ENCODE peak calls at places on chromosome 1, in seven cellular contexts. U, A, R, J, Q, Y and D are unnamed samples.

GRCh38 chr1:14655386-14655785 is 56.9 kb downstream of the KAZN start:
- DNase-seq in Q (no peak), J (no peak), A (no peak), R (no peak), Y (no peak), U (no peak), D (no peak)

GRCh38 chr1:228463559-228464455 is 23.4 kb upstream of the RNF187 start:
- DNase-seq in A (no peak), Y (peak; percentile 57), R (peak; percentile 48), U (peak; percentile 37), Q (no peak), J (peak; percentile 51), D (no peak)

GRCh38 chr1:53183277-53183990 is 13.2 kb upstream of the CPT2 start:
- DNase-seq in R (no peak), A (no peak), U (peak; percentile 94), Q (no peak), Y (no peak), J (no peak), D (no peak)

GRCh38 chr1:153945795-153946621 is 510 bp downstream of the DENND4B start:
- DNase-seq in R (peak; percentile 84), J (peak; percentile 51), A (peak; percentile 55), U (peak; percentile 93), Q (peak; percentile 79), Y (no peak), D (no peak)

GRCh38 chr1:186871784-186872183 is 43.0 kb downstream of the PLA2G4A start:
- DNase-seq in Q (no peak), Y (no peak), U (no peak), J (no peak), A (no peak), R (peak; percentile 16), D (no peak)

GRCh38 chr1:224333309-224333926 is 3.4 kb upstream of the NVL start:
- DNase-seq in U (no peak), R (peak; percentile 35), Y (peak; percentile 53), A (no peak), J (peak; percentile 58), Q (peak; percentile 41), D (no peak)

GRCh38 chr1:33635336-33636012 is 163.0 kb downstream of the ZSCAN20 start:
- DNase-seq in R (peak; percentile 41), Q (no peak), Y (no peak), A (no peak), U (no peak), J (no peak), D (no peak)

GRCh38 chr1:234656070-234656875 is 46.3 kb upstream of the IRF2BP2 start:
- DNase-seq in Y (no peak), A (no peak), U (no peak), Q (no peak), R (no peak), J (peak; percentile 29), D (no peak)

GRCh38 chr1:157304271-157304670 is 166.1 kb upstream of the ETV3 start:
- DNase-seq in A (no peak), J (no peak), R (no peak), U (no peak), Q (no peak), Y (no peak), D (no peak)

GRCh38 chr1:6635910-6636760 is 11.5 kb downstream of the THAP3 start:
- DNase-seq in U (no peak), J (no peak), Y (no peak), A (no peak), R (no peak), Q (peak; percentile 52), D (no peak)

GRCh38 chr1:7992885-7993284 is 31.4 kb downstream of the PARK7 start:
- DNase-seq in Q (no peak), J (no peak), U (no peak), Y (no peak), R (no peak), A (no peak), D (no peak)

GRCh38 chr1:207243756-207244408 is 77.6 kb upstream of the CD55 start:
- DNase-seq in U (no peak), J (no peak), R (no peak), Y (no peak), Q (no peak), A (no peak), D (no peak)

GRCh38 chr1:89759036-89759435 is 61.8 kb upstream of the LRRC8D start:
- DNase-seq in J (no peak), Y (no peak), Q (no peak), U (no peak), A (no peak), R (no peak), D (no peak)

GRCh38 chr1:76330993-76331603 is 256.6 kb downstream of the ST6GALNAC3 start:
- DNase-seq in Y (peak; percentile 10), Q (peak; percentile 11), R (peak; percentile 59), U (no peak), A (peak; percentile 20), J (peak; percentile 64), D (peak; percentile 74)

GRCh38 chr1:236025836-236026235 is 39.1 kb downstream of the NID1 start:
- DNase-seq in Y (no peak), U (no peak), R (no peak), Q (no peak), A (no peak), J (no peak), D (no peak)

GRCh38 chr1:171226757-171227370 is 21.4 kb upstream of the FMO1 start:
- DNase-seq in Q (peak; percentile 51), R (peak; percentile 67), Y (no peak), A (no peak), U (peak; percentile 59), J (peak; percentile 77), D (no peak)

GRCh38 chr1:91582431-91582921 is 81.8 kb downstream of the CDC7 start:
- DNase-seq in A (no peak), R (no peak), Y (peak; percentile 56), U (no peak), Q (peak; percentile 75), J (peak; percentile 48), D (peak; percentile 98)

GRCh38 chr1:112504002-112504401 is 4.8 kb upstream of the WNT2B start:
- DNase-seq in U (no peak), A (no peak), Q (no peak), Y (no peak), J (no peak), R (no peak), D (no peak)

GRCh38 chr1:86621286-86621685 is 74.4 kb downstream of the CLCA4 start:
- DNase-seq in Q (no peak), A (no peak), U (no peak), Y (no peak), R (no peak), J (no peak), D (no peak)

GRCh38 chr1:225533238-225533637 is 105.4 kb upstream of the LBR start:
- DNase-seq in J (no peak), Q (no peak), U (no peak), R (no peak), A (no peak), Y (no peak), D (no peak)

GRCh38 chr1:87810166-87810565 is 481.5 kb downstream of the LMO4 start:
- DNase-seq in U (no peak), A (no peak), Y (no peak), R (no peak), Q (no peak), J (no peak), D (no peak)

GRCh38 chr1:29508458-29509107 is 272.3 kb downstream of the PTPRU start:
- DNase-seq in J (no peak), U (no peak), Q (no peak), Y (no peak), R (no peak), A (no peak), D (no peak)

GRCh38 chr1:71641013-71641412 is 560.2 kb upstream of the ZRANB2 start:
- DNase-seq in A (no peak), Y (no peak), U (no peak), J (no peak), R (no peak), Q (no peak), D (no peak)

GRCh38 chr1:47752048-47752451 is 245.1 kb downstream of the TRABD2B start:
- DNase-seq in Y (no peak), Q (no peak), A (no peak), J (no peak), R (peak; percentile 13), U (no peak), D (no peak)

GRCh38 chr1:24551910-24552571 is 3.8 kb upstream of the NCMAP start:
- DNase-seq in Y (no peak), A (no peak), J (no peak), U (peak; percentile 64), Q (no peak), R (no peak), D (no peak)

GRCh38 chr1:168637350-168637991 is 61.1 kb downstream of the XCL1 start:
- DNase-seq in U (no peak), A (no peak), Y (no peak), Q (no peak), J (peak; percentile 71), R (peak; percentile 48), D (no peak)

GRCh38 chr1:154474802-154475201 is 27.2 kb upstream of the TDRD10 start:
- DNase-seq in A (no peak), R (no peak), J (peak; percentile 91), Y (peak; percentile 20), U (peak; percentile 46), Q (peak; percentile 54), D (no peak)